ENCODE peak calls at places on chromosome X, in four cellular contexts. U is HepG2, V is GM12878, W is K562. B is an unnamed sample. For H4K20me1 and H3K79me2, the result is how much of the 10 kb centered on the place peaks cover.

GRCh38 chrX:100812216-100813158 is 7.7 kb upstream of the CSTF2 start:
- DNase-seq in U (no peak), V (no peak), W (no peak), B (no peak)

GRCh38 chrX:154731881-154732280 is 19.0 kb downstream of the GAB3 start:
- DNase-seq in U (no peak), V (no peak), W (no peak), B (no peak)

GRCh38 chrX:149522914-149523313 is 17.8 kb upstream of the IDS start:
- DNase-seq in U (peak), V (no peak), W (no peak), B (no peak)

GRCh38 chrX:129717902-129718301 is 20.9 kb upstream of the XPNPEP2 start:
- DNase-seq in U (no peak), V (no peak), W (no peak), B (no peak)

GRCh38 chrX:65528705-65529340 is 5.8 kb downstream of the LAS1L start:
- DNase-seq in U (no peak), V (no peak), W (peak), B (peak)

GRCh38 chrX:150405006-150405405 is 41.9 kb downstream of the MAMLD1 start:
- DNase-seq in U (no peak), V (no peak), W (no peak), B (no peak)

GRCh38 chrX:53678667-53679066 is 7.9 kb downstream of the HUWE1 start:
- DNase-seq in U (no peak), V (no peak), W (peak), B (no peak)

GRCh38 chrX:12814434-12814833 is 23.2 kb downstream of the PRPS2 start:
- DNase-seq in U (peak), V (peak), W (peak), B (peak)

GRCh38 chrX:54484666-54485065 is 11.4 kb downstream of the FGD1 start:
- DNase-seq in U (no peak), V (no peak), W (no peak), B (peak)

GRCh38 chrX:136246201-136246600 is 5.0 kb downstream of the MAP7D3 start:
- DNase-seq in U (no peak), V (no peak), W (no peak), B (no peak)

GRCh38 chrX:24202465-24203031 is 53.0 kb downstream of the ZFX start:
- DNase-seq in U (no peak), V (no peak), W (no peak), B (no peak)
- H4K20me1 ChIP-seq in U (half or more), V (under half), W (under half), B (half or more)

GRCh38 chrX:107626481-107626880 is 1.8 kb upstream of the PRPS1 start:
- DNase-seq in U (no peak), V (no peak), W (no peak), B (no peak)
- H3K79me2 ChIP-seq in U (under half), V (under half), W (under half), B (under half)

DNA sequence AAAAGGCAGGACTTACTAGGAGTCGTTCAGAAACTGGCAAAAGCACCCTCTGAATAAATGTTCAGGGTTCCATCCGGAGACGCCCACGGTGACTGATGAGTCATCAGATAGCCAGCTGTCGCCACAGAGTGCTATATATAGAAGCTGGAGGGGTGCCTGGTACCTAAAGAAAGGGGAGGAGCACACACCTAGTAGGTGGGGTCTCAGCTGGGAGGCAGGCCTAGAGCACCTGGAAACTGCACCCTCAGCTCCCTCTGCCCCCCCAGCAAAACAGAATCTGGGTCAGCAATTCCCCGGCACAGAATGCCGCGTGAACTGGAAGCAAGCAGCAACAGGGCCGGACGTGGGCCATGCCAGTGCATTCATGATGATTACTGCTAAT is 242.0 kb downstream of the BCOR start:
- DNase-seq in U (no peak), V (peak), W (peak), B (no peak)
- TF ChIP-seq NFIC in U (no peak), V (peak), W (peak), B (no peak)

GRCh38 chrX:78125148-78125547 is 14.3 kb downstream of the TAF9B start:
- DNase-seq in U (no peak), V (no peak), W (no peak), B (no peak)
- H4K20me1 ChIP-seq in U (half or more), V (under half), W (under half), B (under half)

GRCh38 chrX:41885724-41886123 is 37.6 kb downstream of the CASK start:
- DNase-seq in U (no peak), V (no peak), W (no peak), B (no peak)

GRCh38 chrX:41887691-41888090 is 35.7 kb downstream of the CASK start:
- DNase-seq in U (no peak), V (no peak), W (no peak), B (no peak)

GRCh38 chrX:41889317-41890025 is 33.9 kb downstream of the CASK start:
- DNase-seq in U (peak), V (no peak), W (no peak), B (no peak)

GRCh38 chrX:41895826-41896225 is 27.5 kb downstream of the CASK start:
- DNase-seq in U (no peak), V (no peak), W (no peak), B (no peak)

GRCh38 chrX:41890026-41890423 is 33.3 kb downstream of the CASK start:
- DNase-seq in U (no peak), V (no peak), W (no peak), B (no peak)
- H3K79me2 ChIP-seq in U (under half), V (under half), W (under half), B (under half)

DNA sequence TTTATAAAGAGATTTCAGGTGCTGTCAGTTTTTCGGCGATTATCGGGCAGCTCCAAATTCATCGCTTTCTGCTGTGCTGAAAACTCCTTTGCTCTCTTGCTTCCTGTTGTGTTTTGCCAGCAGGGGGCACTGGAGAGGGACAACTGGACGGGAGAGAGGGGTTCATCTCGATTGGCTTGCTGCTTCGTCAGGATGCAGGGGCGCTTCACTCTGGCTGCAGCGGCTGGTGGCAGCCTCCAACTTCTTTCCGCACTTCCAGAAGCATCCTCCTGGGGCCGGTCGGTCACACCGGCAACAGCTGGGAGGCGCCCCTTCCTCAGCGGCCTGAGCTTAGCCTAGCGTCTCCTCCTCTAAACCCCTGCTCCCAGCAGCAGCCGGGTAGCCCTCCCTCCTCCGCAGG is 29.5 kb downstream of the MSL3 start:
- DNase-seq in U (peak), V (no peak), W (peak), B (peak)
- TF ChIP-seq NFIC in U (no peak), V (no peak), W (no peak), B (no peak)

GRCh38 chrX:47221756-47222155 is 3.3 kb downstream of the CDK16 start:
- DNase-seq in U (no peak), V (no peak), W (no peak), B (no peak)
- H4K20me1 ChIP-seq in U (under half), V (under half), W (under half), B (half or more)

GRCh38 chrX:20141281-20142220 is at the start of gene EIF1AX:
- DNase-seq in U (peak), V (peak), W (peak), B (peak)

GRCh38 chrX:20143539-20143938 is 1.9 kb upstream of the EIF1AX start:
- DNase-seq in U (peak), V (no peak), W (no peak), B (peak)

GRCh38 chrX:20143111-20143510 is 1.5 kb upstream of the EIF1AX start:
- DNase-seq in U (no peak), V (no peak), W (no peak), B (no peak)

GRCh38 chrX:20139966-20140365 is 1.7 kb downstream of the EIF1AX start:
- DNase-seq in U (no peak), V (no peak), W (no peak), B (no peak)

DNA sequence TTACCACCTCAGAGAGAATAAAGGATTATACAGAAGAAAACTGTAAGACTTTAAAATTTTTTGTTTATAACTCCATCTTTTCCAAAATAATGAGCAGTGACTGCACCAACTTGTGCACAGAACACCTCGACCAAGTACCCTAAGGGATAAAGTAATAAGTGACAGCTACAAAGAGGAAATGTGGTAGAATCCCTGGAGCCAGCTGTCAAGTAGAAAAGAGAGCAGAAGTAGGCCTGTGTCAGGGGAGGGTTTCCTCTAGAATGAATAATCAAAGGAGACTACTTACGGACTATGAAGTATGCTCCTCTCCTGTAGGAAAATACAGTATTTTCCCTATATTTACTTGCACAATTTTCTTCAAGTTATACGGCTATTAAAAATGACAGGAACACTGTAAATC is 1.2 kb downstream of the EIF1AX start:
- DNase-seq in U (no peak), V (no peak), W (no peak), B (no peak)
- H3K79me2 ChIP-seq in U (under half), V (under half), W (half or more), B (half or more)

GRCh38 chrX:134181261-134181660 is 55.7 kb upstream of the CCDC160 start:
- DNase-seq in U (no peak), V (no peak), W (no peak), B (no peak)

GRCh38 chrX:134174273-134174660 is 62.7 kb upstream of the CCDC160 start:
- DNase-seq in U (no peak), V (no peak), W (no peak), B (no peak)

GRCh38 chrX:134174859-134175258 is 62.1 kb upstream of the CCDC160 start:
- DNase-seq in U (no peak), V (no peak), W (no peak), B (no peak)

GRCh38 chrX:134180566-134180965 is 56.4 kb upstream of the CCDC160 start:
- DNase-seq in U (no peak), V (no peak), W (no peak), B (no peak)

GRCh38 chrX:134177527-134177926 is 59.5 kb upstream of the CCDC160 start:
- DNase-seq in U (no peak), V (no peak), W (no peak), B (no peak)
- TF ChIP-seq NFIC in U (no peak), V (no peak), W (no peak), B (no peak)

B was measured in SK-N-SH.